ENCODE peak calls at places on chromosomes 12 and 14, in five cellular contexts. One of them, this sample, is unnamed.

GRCh38 chr12:124233846-124234620 is 60.9 kb upstream of the RFLNA start:
- DNase-seq in GM23338: no peak
- DNase-seq in Panc1: no peak
- DNase-seq in sigmoid colon: no peak
- DNase-seq in suprapubic skin: no peak
- DNase-seq in this sample: no peak

GRCh38 chr12:79547044-79547734 is 143.6 kb downstream of the PAWR start:
- DNase-seq in GM23338: peak
- DNase-seq in Panc1: peak
- DNase-seq in sigmoid colon: no peak
- DNase-seq in suprapubic skin: no peak
- DNase-seq in this sample: peak

GRCh38 chr14:77570706-77571293 is 45.6 kb downstream of the SPTLC2 start:
- DNase-seq in GM23338: no peak
- DNase-seq in Panc1: no peak
- DNase-seq in sigmoid colon: no peak
- DNase-seq in suprapubic skin: no peak
- DNase-seq in this sample: no peak

GRCh38 chr12:6782903-6783571 is 6.3 kb upstream of the CD4 start:
- DNase-seq in GM23338: no peak
- DNase-seq in Panc1: no peak
- DNase-seq in sigmoid colon: no peak
- DNase-seq in suprapubic skin: no peak
- DNase-seq in this sample: no peak

GRCh38 chr12:10033783-10034381 is 3.4 kb downstream of the CLEC9A start:
- DNase-seq in GM23338: peak
- DNase-seq in Panc1: no peak
- DNase-seq in sigmoid colon: no peak
- DNase-seq in suprapubic skin: no peak
- DNase-seq in this sample: no peak

GRCh38 chr12:70664463-70664862 is 27.2 kb upstream of the PTPRB start:
- DNase-seq in GM23338: peak
- DNase-seq in Panc1: no peak
- DNase-seq in sigmoid colon: no peak
- DNase-seq in suprapubic skin: no peak
- DNase-seq in this sample: no peak

GRCh38 chr14:75518625-75519024 is 3.6 kb upstream of the BATF start:
- DNase-seq in GM23338: peak
- DNase-seq in Panc1: peak
- DNase-seq in sigmoid colon: no peak
- DNase-seq in suprapubic skin: no peak
- DNase-seq in this sample: no peak

GRCh38 chr14:88203289-88203688 is 119.8 kb downstream of the KCNK10 start:
- DNase-seq in GM23338: no peak
- DNase-seq in Panc1: no peak
- DNase-seq in sigmoid colon: no peak
- DNase-seq in suprapubic skin: no peak
- DNase-seq in this sample: no peak

GRCh38 chr12:46389130-46389616 is 16.6 kb upstream of the SLC38A2 start:
- DNase-seq in GM23338: no peak
- DNase-seq in Panc1: no peak
- DNase-seq in sigmoid colon: no peak
- DNase-seq in suprapubic skin: no peak
- DNase-seq in this sample: no peak

GRCh38 chr14:98184467-98184866 is 1087.5 kb downstream of the BCL11B start:
- DNase-seq in GM23338: no peak
- DNase-seq in Panc1: no peak
- DNase-seq in sigmoid colon: no peak
- DNase-seq in suprapubic skin: no peak
- DNase-seq in this sample: no peak

GRCh38 chr12:51592034-51592705 is 1.1 kb downstream of the SCN8A start:
- DNase-seq in GM23338: peak
- DNase-seq in Panc1: no peak
- DNase-seq in sigmoid colon: no peak
- DNase-seq in suprapubic skin: no peak
- DNase-seq in this sample: no peak

GRCh38 chr12:459430-460258 is at the start of gene B4GALNT3:
- DNase-seq in GM23338: peak
- DNase-seq in Panc1: no peak
- DNase-seq in sigmoid colon: no peak
- DNase-seq in suprapubic skin: no peak
- DNase-seq in this sample: peak

GRCh38 chr12:96334502-96334901 is 65.7 kb downstream of the CDK17 start:
- DNase-seq in GM23338: no peak
- DNase-seq in Panc1: no peak
- DNase-seq in sigmoid colon: no peak
- DNase-seq in suprapubic skin: no peak
- DNase-seq in this sample: no peak

GRCh38 chr12:113826805-113827204 is 139.3 kb downstream of the RBM19 start:
- DNase-seq in GM23338: peak
- DNase-seq in Panc1: no peak
- DNase-seq in sigmoid colon: no peak
- DNase-seq in suprapubic skin: no peak
- DNase-seq in this sample: no peak

GRCh38 chr14:59314019-59314608 is 125.6 kb downstream of the DAAM1 start:
- DNase-seq in GM23338: no peak
- DNase-seq in Panc1: no peak
- DNase-seq in sigmoid colon: no peak
- DNase-seq in suprapubic skin: no peak
- DNase-seq in this sample: no peak

GRCh38 chr14:51004801-51005526 is 60.7 kb upstream of the PYGL start:
- DNase-seq in GM23338: no peak
- DNase-seq in Panc1: no peak
- DNase-seq in sigmoid colon: no peak
- DNase-seq in suprapubic skin: no peak
- DNase-seq in this sample: no peak

GRCh38 chr14:100715332-100715731 is 11.4 kb upstream of the DLK1 start:
- DNase-seq in GM23338: no peak
- DNase-seq in Panc1: no peak
- DNase-seq in sigmoid colon: no peak
- DNase-seq in suprapubic skin: no peak
- DNase-seq in this sample: no peak

DNA sequence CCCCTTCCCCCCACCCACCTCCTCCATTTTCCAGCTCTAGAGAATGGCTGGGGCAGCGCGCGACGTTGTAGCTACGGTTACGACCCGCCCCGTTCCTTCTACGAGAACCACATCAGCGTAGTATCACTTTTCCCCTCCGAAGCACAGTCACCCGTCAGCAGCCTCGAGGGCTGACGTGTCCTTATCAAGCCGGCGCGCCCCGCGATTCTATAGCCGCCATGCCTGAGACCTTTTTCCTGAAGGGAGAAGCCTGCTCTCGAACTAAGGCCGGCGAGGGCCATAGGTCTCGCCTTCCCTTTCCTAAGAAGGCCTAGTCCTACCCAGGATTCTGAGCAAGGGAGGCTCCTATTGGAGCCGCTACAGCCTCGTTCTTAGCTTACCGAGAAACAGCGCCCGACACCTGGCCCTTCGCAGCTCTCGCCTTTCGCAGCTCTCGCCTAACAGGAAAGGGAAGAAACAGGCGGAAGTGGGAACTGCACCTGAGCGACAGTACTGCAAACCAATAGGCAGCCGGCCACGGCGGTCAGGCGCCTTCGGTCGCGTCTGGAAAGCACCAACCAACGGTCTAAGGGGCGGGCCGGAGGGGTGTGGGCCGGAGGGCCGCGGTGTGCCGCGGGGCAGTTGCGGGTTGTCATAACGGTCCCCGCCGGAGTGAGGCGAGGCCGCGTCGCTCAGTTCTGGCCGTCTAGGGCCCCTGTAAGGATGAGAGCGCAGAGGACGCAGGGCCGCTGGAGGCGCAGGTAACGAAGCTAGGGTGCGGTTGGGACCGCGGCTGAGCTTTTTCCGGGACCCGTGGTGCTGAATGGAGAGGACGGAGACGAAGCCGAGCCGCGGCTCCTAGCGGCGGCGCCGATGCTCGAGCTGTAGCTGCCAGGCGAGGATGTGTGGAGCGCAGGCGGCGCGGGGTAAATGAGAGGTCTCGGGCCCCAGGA is at the start of the genes MGAT2 and RPL36AL:
- DNase-seq in GM23338: peak
- DNase-seq in Panc1: peak
- DNase-seq in sigmoid colon: peak
- DNase-seq in suprapubic skin: peak
- DNase-seq in this sample: peak
- TF ChIP-seq POLR2AphosphoS5 in GM23338: peak
- TF ChIP-seq POLR2AphosphoS5 in Panc1: peak
- TF ChIP-seq POLR2AphosphoS5 in sigmoid colon: peak
- TF ChIP-seq POLR2AphosphoS5 in suprapubic skin: peak
- TF ChIP-seq POLR2AphosphoS5 in this sample: peak

DNA sequence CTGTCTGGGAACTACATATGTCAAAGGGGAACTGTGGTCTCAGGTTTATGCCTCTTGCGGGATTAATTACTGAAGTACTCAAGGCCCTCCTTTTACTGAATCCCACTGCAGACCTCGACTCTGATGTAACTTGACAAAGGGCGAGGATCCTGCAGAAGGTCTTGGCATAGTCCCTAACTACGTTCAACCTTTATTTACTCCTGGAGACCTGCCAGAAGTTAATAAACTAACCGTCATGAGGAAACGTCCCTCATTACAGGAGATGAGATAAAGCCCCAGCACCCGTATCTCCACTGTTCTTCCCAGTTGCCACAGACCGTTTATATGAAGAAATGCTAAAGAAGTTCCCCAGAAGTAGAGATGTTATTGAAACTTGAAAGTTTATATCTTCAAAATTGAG is 190.9 kb downstream of the ETV6 start:
- DNase-seq in GM23338: no peak
- DNase-seq in Panc1: no peak
- DNase-seq in sigmoid colon: no peak
- DNase-seq in suprapubic skin: no peak
- DNase-seq in this sample: no peak
- TF ChIP-seq POLR2AphosphoS5 in GM23338: no peak
- TF ChIP-seq POLR2AphosphoS5 in Panc1: no peak
- TF ChIP-seq POLR2AphosphoS5 in sigmoid colon: no peak
- TF ChIP-seq POLR2AphosphoS5 in suprapubic skin: no peak
- TF ChIP-seq POLR2AphosphoS5 in this sample: no peak

GRCh38 chr12:121797937-121798801 is 4.7 kb upstream of the RHOF start:
- DNase-seq in GM23338: peak
- DNase-seq in Panc1: no peak
- DNase-seq in sigmoid colon: peak
- DNase-seq in suprapubic skin: peak
- DNase-seq in this sample: no peak

GRCh38 chr12:121795029-121795977 is 1.8 kb upstream of the RHOF start:
- DNase-seq in GM23338: peak
- DNase-seq in Panc1: no peak
- DNase-seq in sigmoid colon: peak
- DNase-seq in suprapubic skin: peak
- DNase-seq in this sample: peak

GRCh38 chr12:121799175-121799841 is 4.5 kb upstream of the SETD1B start:
- DNase-seq in GM23338: peak
- DNase-seq in Panc1: no peak
- DNase-seq in sigmoid colon: peak
- DNase-seq in suprapubic skin: peak
- DNase-seq in this sample: peak

GRCh38 chr12:121798807-121799174 is 5.0 kb upstream of the SETD1B start:
- DNase-seq in GM23338: no peak
- DNase-seq in Panc1: no peak
- DNase-seq in sigmoid colon: no peak
- DNase-seq in suprapubic skin: no peak
- DNase-seq in this sample: no peak

DNA sequence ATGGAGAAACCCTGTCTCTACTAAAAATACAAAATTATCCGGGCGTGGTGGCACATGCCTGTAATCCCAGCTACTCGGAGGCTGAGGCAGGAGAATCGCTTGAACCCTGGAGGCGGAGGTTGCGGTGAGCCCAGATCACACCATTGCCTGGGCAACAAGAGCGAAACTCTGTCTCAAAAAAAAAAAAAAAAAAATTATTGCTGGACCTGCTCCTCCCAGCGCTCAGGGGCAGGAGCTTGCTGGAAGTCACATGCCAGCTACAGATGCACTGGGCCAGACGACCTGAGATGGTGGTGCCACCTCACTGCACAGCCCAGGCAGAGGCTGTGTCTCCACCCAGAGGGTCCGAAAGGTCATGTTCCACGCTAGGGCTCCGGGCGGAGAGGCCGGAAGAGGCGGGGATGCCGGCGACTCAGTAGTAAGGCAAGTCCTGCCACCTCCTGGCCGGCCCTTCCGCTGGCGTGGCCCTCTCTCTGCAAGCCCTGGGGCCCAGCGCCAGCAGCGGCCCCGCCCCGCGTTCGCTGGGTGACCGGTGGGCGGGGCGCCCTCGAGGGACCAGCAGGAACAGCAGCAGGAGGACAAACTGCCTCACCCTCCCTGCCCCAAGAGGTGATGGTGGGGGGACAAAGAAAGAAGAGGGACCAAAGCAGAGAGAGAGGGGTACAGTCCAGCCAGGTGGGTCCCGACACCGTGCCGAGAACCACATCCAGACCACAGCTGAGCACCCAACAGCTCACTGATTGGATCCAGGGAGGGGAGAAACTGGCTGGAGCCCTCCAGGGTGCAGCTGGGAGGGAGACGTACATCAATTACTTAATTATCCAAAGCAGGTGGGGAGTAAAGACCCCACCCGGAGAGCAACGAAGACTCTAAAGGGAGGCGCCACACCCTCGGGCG is 3.6 kb upstream of the RHOF start:
- DNase-seq in GM23338: peak
- DNase-seq in Panc1: no peak
- DNase-seq in sigmoid colon: peak
- DNase-seq in suprapubic skin: peak
- DNase-seq in this sample: peak
- TF ChIP-seq POLR2AphosphoS5 in GM23338: peak
- TF ChIP-seq POLR2AphosphoS5 in Panc1: peak
- TF ChIP-seq POLR2AphosphoS5 in sigmoid colon: peak
- TF ChIP-seq POLR2AphosphoS5 in suprapubic skin: peak
- TF ChIP-seq POLR2AphosphoS5 in this sample: peak

DNA sequence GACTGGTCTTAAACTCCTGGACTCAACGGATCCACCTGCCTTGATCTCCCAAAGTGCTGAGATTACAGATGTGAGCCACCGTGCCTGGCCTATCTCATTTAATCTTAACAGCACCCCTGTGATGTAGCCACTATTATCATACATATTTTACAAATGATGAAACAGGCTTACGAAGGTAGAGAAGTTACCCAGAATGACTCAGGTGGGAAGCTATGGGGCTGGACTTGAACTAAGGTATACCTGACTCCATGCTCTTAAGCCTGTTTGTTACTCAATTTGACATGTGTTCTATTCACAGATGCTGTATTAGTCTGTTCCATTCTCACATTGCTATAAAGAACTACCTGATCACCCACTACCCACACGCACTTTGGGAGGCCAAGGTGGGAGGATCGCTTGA is 36.8 kb upstream of the TMPO start:
- DNase-seq in GM23338: no peak
- DNase-seq in Panc1: no peak
- DNase-seq in sigmoid colon: no peak
- DNase-seq in suprapubic skin: no peak
- DNase-seq in this sample: no peak
- TF ChIP-seq POLR2AphosphoS5 in GM23338: no peak
- TF ChIP-seq POLR2AphosphoS5 in Panc1: no peak
- TF ChIP-seq POLR2AphosphoS5 in sigmoid colon: no peak
- TF ChIP-seq POLR2AphosphoS5 in suprapubic skin: no peak
- TF ChIP-seq POLR2AphosphoS5 in this sample: no peak

GRCh38 chr12:56661979-56662638 is 16.3 kb upstream of the ATP5F1B start:
- DNase-seq in GM23338: no peak
- DNase-seq in Panc1: no peak
- DNase-seq in sigmoid colon: no peak
- DNase-seq in suprapubic skin: peak
- DNase-seq in this sample: no peak
- TF ChIP-seq POLR2AphosphoS5 in GM23338: peak
- TF ChIP-seq POLR2AphosphoS5 in Panc1: peak
- TF ChIP-seq POLR2AphosphoS5 in sigmoid colon: no peak
- TF ChIP-seq POLR2AphosphoS5 in suprapubic skin: no peak
- TF ChIP-seq POLR2AphosphoS5 in this sample: no peak